ENCODE peak calls at places on chromosome 6, in seven cellular contexts. A is activated effector memory CD4-positive, alpha-beta T cell treated with Interleukin-2 at 50 U/mL for 16 hours; T is amygdala; S is A673; C is Daoy; M is cerebellar cortex; G is NCI-H1105 treated with DMSO at 0.1 percent for 48 hours. D is an unnamed sample.

GRCh38 chr6:34465551-34466241 is at the start of gene PACSIN1:
- DNase-seq in A (no peak), T (no peak), S (no peak), C (peak), M (peak), G (peak), D (peak)

GRCh38 chr6:127618729-127619128 is 41.8 kb downstream of the C6orf58 start:
- DNase-seq in A (no peak), T (no peak), S (no peak), C (peak), M (no peak), G (no peak), D (no peak)

GRCh38 chr6:22980446-22980845 is 411.1 kb downstream of the HDGFL1 start:
- DNase-seq in A (no peak), T (no peak), S (no peak), C (peak), M (no peak), G (no peak), D (no peak)

GRCh38 chr6:42616716-42617115 is 52.9 kb downstream of the UBR2 start:
- DNase-seq in A (no peak), T (no peak), S (no peak), C (no peak), M (no peak), G (no peak), D (no peak)

GRCh38 chr6:100719883-100720682 is 161.0 kb downstream of the ASCC3 start:
- DNase-seq in A (no peak), T (no peak), S (peak), C (no peak), M (no peak), G (peak), D (no peak)

GRCh38 chr6:73513496-73513854 is 7.4 kb downstream of the EEF1A1 start:
- DNase-seq in A (no peak), T (no peak), S (no peak), C (no peak), M (no peak), G (no peak), D (no peak)

GRCh38 chr6:31055401-31055800 is 45.1 kb downstream of the MUC22 start:
- DNase-seq in A (no peak), T (no peak), S (no peak), C (no peak), M (no peak), G (no peak), D (no peak)

GRCh38 chr6:158358450-158359077 is 46.3 kb downstream of the TULP4 start:
- DNase-seq in A (no peak), T (no peak), S (no peak), C (no peak), M (peak), G (no peak), D (peak)

GRCh38 chr6:150235218-150235617 is 92.4 kb downstream of the PPP1R14C start:
- DNase-seq in A (no peak), T (no peak), S (no peak), C (no peak), M (no peak), G (no peak), D (no peak)

GRCh38 chr6:34235605-34236422 is 859 bp upstream of the HMGA1 start:
- DNase-seq in A (peak), T (no peak), S (no peak), C (no peak), M (peak), G (no peak), D (no peak)

GRCh38 chr6:66735106-66735890 is 1028.3 kb upstream of the EYS start:
- DNase-seq in A (no peak), T (no peak), S (peak), C (no peak), M (no peak), G (no peak), D (no peak)

GRCh38 chr6:29617782-29618557 is 15.0 kb downstream of the GABBR1 start:
- DNase-seq in A (no peak), T (no peak), S (no peak), C (no peak), M (no peak), G (no peak), D (no peak)

GRCh38 chr6:5541751-5542432 is 280.6 kb downstream of the FARS2 start:
- DNase-seq in A (no peak), T (no peak), S (no peak), C (peak), M (no peak), G (no peak), D (no peak)

GRCh38 chr6:168326294-168327261 is 7.0 kb upstream of the DACT2 start:
- DNase-seq in A (no peak), T (no peak), S (no peak), C (peak), M (no peak), G (no peak), D (no peak)

D was measured in dorsolateral prefrontal cortex.